ENCODE peak calls at places on chromosomes 2 and 18, in four cellular contexts. E is IMR-90, J is GM23248, W is OCI-LY7. G is an unnamed sample.

GRCh38 chr2:85288244-85288725 is 39.5 kb downstream of the TGOLN2 start:
- DNase-seq in E (peak; percentile 78), J (peak; percentile 77), W (no peak), G (no peak)

GRCh38 chr2:220279372-220279771 is 651.9 kb downstream of the SLC4A3 start:
- DNase-seq in E (peak; percentile 94), J (peak; percentile 88), W (no peak), G (no peak)

GRCh38 chr2:140863713-140864112 is 1267.1 kb downstream of the LRP1B start:
- DNase-seq in E (peak; percentile 69), J (peak; percentile 60), W (peak; percentile 30), G (no peak)

GRCh38 chr18:22451796-22452195 is 34.1 kb upstream of the CTAGE1 start:
- DNase-seq in E (no peak), J (peak; percentile 38), W (peak; percentile 1), G (no peak)

GRCh38 chr2:138922973-138923563 is 142.9 kb upstream of the NXPH2 start:
- DNase-seq in E (no peak), J (peak; percentile 43), W (peak; percentile 5), G (no peak)

GRCh38 chr18:54712758-54713157 is 115.5 kb upstream of the RAB27B start:
- DNase-seq in E (no peak), J (no peak), W (no peak), G (no peak)

GRCh38 chr2:17190527-17190926 is 327.7 kb downstream of the RAD51AP2 start:
- DNase-seq in E (no peak), J (no peak), W (no peak), G (no peak)

GRCh38 chr2:142722569-142722968 is 154.9 kb upstream of the KYNU start:
- DNase-seq in E (peak; percentile 86), J (peak; percentile 40), W (no peak), G (no peak)

GRCh38 chr2:237858294-237859081 is 935 bp upstream of the RAMP1 start:
- DNase-seq in E (peak; percentile 91), J (peak; percentile 90), W (peak; percentile 53), G (peak; percentile 37)

GRCh38 chr2:144512421-144513272 is 7.3 kb downstream of the ZEB2 start:
- DNase-seq in E (no peak), J (peak; percentile 49), W (no peak), G (no peak)

GRCh38 chr18:904135-905090 is at the start of gene ADCYAP1:
- DNase-seq in E (no peak), J (peak; percentile 40), W (no peak), G (no peak)

GRCh38 chr2:172300851-172301250 is 126.5 kb upstream of the ITGA6 start:
- DNase-seq in E (no peak), J (no peak), W (no peak), G (no peak)

GRCh38 chr2:160952462-160952861 is 207.8 kb upstream of the TANK start:
- DNase-seq in E (peak; percentile 55), J (peak; percentile 55), W (no peak), G (no peak)

GRCh38 chr2:226362991-226363390 is 436.6 kb downstream of the IRS1 start:
- DNase-seq in E (peak; percentile 80), J (peak; percentile 59), W (no peak), G (no peak)

GRCh38 chr2:207254526-207255464 is 89.0 kb upstream of the KLF7 start:
- DNase-seq in E (peak; percentile 92), J (peak; percentile 82), W (no peak), G (no peak)

GRCh38 chr2:135072125-135072997 is 20.3 kb downstream of the RAB3GAP1 start:
- DNase-seq in E (no peak), J (no peak), W (peak; percentile 65), G (no peak)

GRCh38 chr2:241496904-241497877 is 11.2 kb downstream of the STK25 start:
- DNase-seq in E (no peak), J (no peak), W (no peak), G (no peak)

GRCh38 chr18:62860062-62860461 is 144.7 kb downstream of the PHLPP1 start:
- DNase-seq in E (no peak), J (no peak), W (no peak), G (no peak)

GRCh38 chr2:202084265-202084664 is 11.2 kb downstream of the KIAA2012 start:
- DNase-seq in E (peak; percentile 15), J (peak; percentile 18), W (no peak), G (no peak)

GRCh38 chr18:32301976-32302743 is 112.3 kb downstream of the MEP1B start:
- DNase-seq in E (peak; percentile 94), J (peak; percentile 91), W (no peak), G (no peak)

GRCh38 chr18:57436965-57437333 is 1.8 kb downstream of the ONECUT2 start:
- DNase-seq in E (no peak), J (no peak), W (no peak), G (no peak)

GRCh38 chr2:80086831-80087230 is 217.7 kb downstream of the LRRTM1 start:
- DNase-seq in E (peak; percentile 94), J (peak; percentile 83), W (no peak), G (no peak)

GRCh38 chr18:49898421-49898820 is 85.1 kb upstream of the ACAA2 start:
- DNase-seq in E (peak; percentile 69), J (peak; percentile 73), W (peak; percentile 47), G (peak; percentile 84)

DNA sequence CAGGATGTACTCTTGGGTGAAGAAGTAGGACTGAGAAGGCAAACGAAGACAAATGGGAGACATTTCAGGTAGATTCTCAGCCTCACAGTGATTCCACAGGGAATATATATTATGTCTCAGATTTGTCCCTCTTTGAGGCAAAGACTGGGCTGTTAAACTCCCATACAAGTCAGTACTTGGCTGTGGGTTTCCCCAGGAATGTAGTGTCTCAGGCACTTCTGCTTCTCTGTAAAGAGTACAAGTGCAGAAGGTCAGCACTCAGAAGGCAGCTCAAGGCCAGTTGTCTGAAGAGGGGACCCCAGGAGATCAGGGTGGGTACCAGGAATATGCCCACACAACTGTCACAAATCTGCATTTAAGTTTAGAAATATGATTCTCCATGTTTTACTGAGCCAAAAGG is 39.9 kb upstream of the COBLL1 start:
- DNase-seq in E (no peak), J (no peak), W (no peak), G (no peak)
- H3K4me2 ChIP-seq in E (no peak overlapping the region), J (no peak overlapping the region), W (no peak overlapping the region), G (no peak overlapping the region)

GRCh38 chr18:70421471-70421870 is 132.6 kb downstream of the SOCS6 start:
- DNase-seq in E (peak; percentile 45), J (peak; percentile 56), W (no peak), G (no peak)
- H3K4me2 ChIP-seq in E (peak overlapping the region; percentile 73), J (peak overlapping the region; percentile 81), W (no peak overlapping the region), G (no peak overlapping the region)

DNA sequence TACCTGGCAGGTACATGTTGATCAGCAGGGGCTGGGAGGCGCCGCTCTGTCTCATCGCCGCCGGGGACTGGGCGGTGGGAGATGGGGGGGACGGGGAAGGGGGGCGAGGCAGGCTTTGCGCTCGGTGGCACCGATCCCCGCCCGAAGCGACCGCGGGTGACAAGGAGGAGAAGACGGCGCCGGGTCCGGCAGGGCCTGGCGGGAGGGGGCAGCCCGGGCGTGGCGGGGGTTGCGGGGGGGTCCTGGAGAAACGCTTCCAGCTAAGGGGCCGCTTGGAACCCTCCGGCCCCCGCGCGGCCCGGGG is at the start of gene FEV:
- DNase-seq in E (no peak), J (no peak), W (no peak), G (no peak)
- H3K4me2 ChIP-seq in E (no peak within 1 kb of the TSS), J (no peak within 1 kb of the TSS), W (no peak within 1 kb of the TSS), G (peak within 1 kb of the TSS; percentile 36)

GRCh38 chr2:152071518-152071917 is 27.3 kb downstream of the CACNB4 start:
- DNase-seq in E (no peak), J (no peak), W (no peak), G (no peak)
- H3K4me2 ChIP-seq in E (no peak overlapping the region), J (no peak overlapping the region), W (no peak overlapping the region), G (no peak overlapping the region)

DNA sequence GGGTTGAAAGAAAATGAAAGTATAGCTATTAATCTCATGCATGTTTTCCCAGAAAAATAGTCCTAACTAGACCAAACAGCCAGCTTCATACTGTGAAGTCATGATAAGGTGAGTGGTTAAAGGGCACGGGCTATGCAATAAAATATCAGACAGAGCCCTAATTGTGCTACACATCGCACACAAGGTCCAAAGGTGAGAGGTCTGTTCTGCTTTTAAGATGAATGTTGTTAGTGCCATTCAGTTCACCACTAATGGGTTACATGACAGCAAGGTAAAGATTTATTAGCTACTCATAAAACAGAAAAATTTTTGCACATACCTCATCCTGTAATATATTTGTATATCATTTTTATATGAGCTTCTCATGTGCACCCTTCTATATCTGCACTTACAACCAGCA is 105.0 kb upstream of the STK17B start:
- DNase-seq in E (no peak), J (no peak), W (peak; percentile 30), G (no peak)
- H3K4me2 ChIP-seq in E (no peak overlapping the region), J (peak overlapping the region; percentile 27), W (peak overlapping the region; percentile 73), G (peak overlapping the region; percentile 42)

DNA sequence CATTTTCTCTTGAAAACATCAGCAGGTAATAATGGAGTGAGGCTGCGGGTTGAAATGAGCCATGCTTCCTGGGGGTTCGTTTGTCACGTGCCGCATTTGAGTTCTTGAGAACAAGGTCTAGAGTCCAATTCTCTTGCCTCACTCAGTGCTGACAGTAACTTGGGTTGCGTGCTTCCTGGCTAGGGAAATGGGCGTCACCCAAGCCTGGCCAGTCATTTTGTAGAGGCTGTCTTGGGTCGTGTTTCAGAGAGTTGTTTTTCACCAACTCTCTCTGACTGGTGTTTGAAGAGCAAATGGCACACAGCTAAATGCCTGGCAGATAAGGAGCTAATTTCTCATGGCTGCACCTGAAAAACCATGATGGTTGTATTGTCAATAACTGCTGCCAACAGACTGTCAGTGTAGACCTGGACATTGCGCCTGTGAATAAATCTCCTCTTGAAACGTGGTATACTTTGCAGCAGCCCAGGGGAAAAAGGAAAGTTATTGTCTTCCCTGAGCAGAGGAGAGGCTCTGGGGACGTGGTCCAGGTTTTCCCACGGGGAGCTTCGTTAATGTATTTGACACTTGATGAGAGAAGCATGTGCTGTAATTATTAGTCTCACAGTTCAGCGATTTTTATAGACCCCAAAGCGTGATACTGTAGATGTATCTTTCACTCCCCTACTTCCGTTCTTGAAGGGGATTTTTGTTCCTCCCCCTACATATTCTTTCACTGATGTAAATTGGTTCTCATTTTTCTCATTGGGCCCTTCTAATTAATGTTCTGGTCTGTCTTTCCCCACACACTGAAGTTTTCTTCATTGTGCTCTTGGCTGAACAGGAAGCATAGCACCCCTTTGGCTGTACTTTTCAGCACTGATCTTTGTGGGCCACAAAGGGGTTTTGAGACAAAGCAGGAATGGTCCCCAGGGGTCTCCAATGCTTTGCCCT is 196.1 kb downstream of the FHOD3 start:
- DNase-seq in E (peak; percentile 51), J (peak; percentile 72), W (no peak), G (no peak)
- H3K4me2 ChIP-seq in E (peak overlapping the region; percentile 67), J (no peak overlapping the region), W (no peak overlapping the region), G (no peak overlapping the region)

GRCh38 chr2:102848366-102848839 is 86.6 kb downstream of the TMEM182 start:
- DNase-seq in E (peak; percentile 3), J (peak; percentile 65), W (no peak), G (no peak)
- H3K4me2 ChIP-seq in E (peak overlapping the region; percentile 4), J (peak overlapping the region; percentile 70), W (no peak overlapping the region), G (no peak overlapping the region)

DNA sequence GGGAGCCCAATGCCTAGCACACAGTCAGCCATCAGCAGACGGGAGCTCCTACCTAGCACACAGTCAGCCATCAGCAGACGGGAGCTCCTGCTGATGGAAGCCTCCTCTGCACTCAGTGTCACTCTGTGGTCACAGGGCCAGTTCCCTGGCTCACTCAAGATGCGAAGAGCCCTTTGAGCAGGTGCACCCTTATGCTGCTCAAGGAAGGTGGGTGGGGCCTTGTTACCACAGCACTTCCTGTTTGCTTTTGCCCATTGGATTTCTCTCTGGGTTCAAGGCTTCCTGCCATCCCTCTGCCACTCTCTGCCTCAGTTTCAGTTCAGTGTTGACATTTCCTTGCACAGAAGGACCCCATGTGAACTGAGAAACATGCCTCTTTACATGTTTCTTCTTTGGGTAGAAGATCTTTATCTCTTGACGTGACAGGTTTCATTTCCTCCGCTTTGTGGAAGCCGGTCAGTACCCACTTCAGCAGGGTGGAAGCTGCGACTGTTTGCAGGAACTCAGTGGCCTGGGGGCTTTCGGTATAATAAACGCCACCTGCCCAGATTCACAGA is 11.6 kb downstream of the TRIB2 start:
- DNase-seq in E (no peak), J (no peak), W (peak; percentile 91), G (peak; percentile 94)
- H3K4me2 ChIP-seq in E (no peak overlapping the region), J (no peak overlapping the region), W (peak overlapping the region; percentile 80), G (peak overlapping the region; percentile 62)

G was measured in DND-41.